ENCODE peak calls at places on chromosomes 12 and 14, in nine cellular contexts. V, Z, W, G, F, M, P, N and U are unnamed samples.

GRCh38 chr14:99038401-99038800 is 233.6 kb downstream of the BCL11B start:
- DNase-seq in P (no peak), Z (no peak), G (no peak), W (no peak), M (no peak), N (no peak), F (no peak), V (no peak), U (no peak)

GRCh38 chr14:102893452-102893851 is 29.0 kb upstream of the AMN start:
- DNase-seq in F (no peak), P (no peak), M (no peak), V (no peak), W (no peak), N (no peak), G (peak), Z (no peak), U (no peak)

GRCh38 chr12:304815-305214 is 42.2 kb upstream of the SLC6A13 start:
- DNase-seq in V (no peak), P (no peak), N (no peak), F (no peak), G (no peak), Z (no peak), M (no peak), W (no peak), U (no peak)

GRCh38 chr12:64806593-64806992 is 17.9 kb upstream of the TBC1D30 start:
- DNase-seq in P (no peak), G (peak), Z (no peak), F (no peak), N (no peak), M (no peak), V (no peak), W (no peak), U (no peak)

GRCh38 chr14:104676694-104677505 is 12.5 kb upstream of the INF2 start:
- DNase-seq in P (no peak), V (peak), N (peak), W (peak), Z (no peak), G (peak), M (no peak), F (no peak), U (no peak)

GRCh38 chr12:104291867-104292524 is 11.5 kb upstream of the EID3 start:
- DNase-seq in Z (no peak), P (no peak), M (no peak), N (no peak), V (no peak), F (no peak), G (no peak), W (no peak), U (no peak)

GRCh38 chr12:117733292-117733805 is 235.4 kb downstream of the KSR2 start:
- DNase-seq in V (no peak), Z (no peak), F (no peak), G (no peak), M (no peak), P (no peak), W (no peak), N (no peak), U (no peak)

GRCh38 chr12:30974746-30975500 is 48.4 kb downstream of the TSPAN11 start:
- DNase-seq in Z (no peak), N (no peak), M (no peak), F (no peak), V (no peak), W (no peak), G (no peak), P (no peak), U (no peak)

GRCh38 chr14:103999795-104000440 is 57.6 kb upstream of the RD3L start:
- DNase-seq in V (no peak), W (no peak), M (no peak), P (no peak), F (no peak), N (no peak), G (no peak), Z (no peak), U (no peak)

GRCh38 chr12:109879332-109880048 is 851 bp downstream of the GLTP start:
- DNase-seq in M (no peak), F (peak), N (no peak), W (no peak), Z (no peak), G (peak), P (no peak), V (no peak), U (no peak)

GRCh38 chr12:30701056-30701455 is 5.4 kb upstream of the IPO8 start:
- DNase-seq in W (no peak), Z (no peak), G (no peak), F (no peak), V (no peak), N (no peak), M (no peak), P (no peak), U (no peak)

GRCh38 chr14:101124860-101125259 is 221.3 kb upstream of the RTL1 start:
- DNase-seq in V (no peak), F (no peak), M (no peak), W (no peak), G (no peak), P (no peak), N (peak), Z (no peak), U (no peak)

GRCh38 chr12:116892741-116893140 is 11.5 kb upstream of the HRK start:
- DNase-seq in G (no peak), M (no peak), F (no peak), P (no peak), Z (no peak), W (no peak), V (no peak), N (no peak), U (no peak)

GRCh38 chr12:54287316-54288157 is 7.0 kb downstream of the HNRNPA1 start:
- DNase-seq in G (no peak), M (no peak), N (no peak), Z (no peak), W (no peak), V (peak), P (no peak), F (no peak), U (no peak)

GRCh38 chr12:14962797-14963196 is 1.4 kb upstream of the ARHGDIB start:
- DNase-seq in G (no peak), Z (no peak), P (no peak), W (no peak), F (no peak), V (no peak), M (no peak), N (no peak), U (no peak)

GRCh38 chr14:34081576-34082136 is 130.8 kb upstream of the EGLN3 start:
- DNase-seq in Z (no peak), W (no peak), V (no peak), P (no peak), F (no peak), N (no peak), G (peak), M (peak), U (no peak)

GRCh38 chr12:18323159-18323558 is 61.8 kb downstream of the PIK3C2G start:
- DNase-seq in N (no peak), W (no peak), G (peak), M (no peak), V (no peak), Z (no peak), F (no peak), P (no peak), U (no peak)

GRCh38 chr12:64893961-64894360 is 69.5 kb downstream of the TBC1D30 start:
- DNase-seq in N (no peak), M (no peak), W (no peak), Z (no peak), V (no peak), P (no peak), G (peak), F (no peak), U (no peak)

GRCh38 chr14:51535443-51536044 is 116.2 kb upstream of the FRMD6 start:
- DNase-seq in V (no peak), N (no peak), Z (no peak), G (no peak), W (no peak), P (no peak), F (no peak), M (no peak), U (no peak)

GRCh38 chr12:58801986-58802385 is 118.3 kb downstream of the LRIG3 start:
- DNase-seq in M (no peak), F (no peak), G (no peak), N (no peak), W (no peak), V (no peak), Z (no peak), P (no peak), U (no peak)

GRCh38 chr14:61927015-61927414 is 164.8 kb downstream of the SNAPC1 start:
- DNase-seq in W (no peak), N (no peak), M (no peak), G (peak), Z (no peak), F (no peak), P (no peak), V (no peak), U (no peak)

GRCh38 chr12:82225871-82226270 is 132.3 kb downstream of the CCDC59 start:
- DNase-seq in F (no peak), W (no peak), N (no peak), Z (no peak), P (no peak), M (no peak), V (no peak), G (no peak), U (no peak)

GRCh38 chr14:79802096-79802495 is 409.2 kb downstream of the DIO2 start:
- DNase-seq in P (no peak), F (no peak), N (no peak), V (no peak), M (no peak), Z (no peak), W (no peak), G (no peak), U (no peak)

GRCh38 chr14:100747021-100747586 is 20.4 kb downstream of the DLK1 start:
- DNase-seq in N (no peak), V (no peak), W (no peak), G (peak), P (no peak), M (peak), F (no peak), Z (no peak), U (no peak)

GRCh38 chr12:11649413-11650278 is at the start of gene ETV6:
- DNase-seq in N (peak), P (peak), Z (peak), F (peak), V (peak), G (peak), M (peak), W (peak), U (peak)

GRCh38 chr12:31813305-31813704 is 84.5 kb upstream of the AMN1 start:
- DNase-seq in M (no peak), W (no peak), Z (no peak), N (no peak), F (no peak), V (no peak), P (no peak), G (peak), U (no peak)

GRCh38 chr12:65171870-65172269 is 2.5 kb downstream of the LEMD3 start:
- DNase-seq in F (no peak), W (no peak), G (peak), Z (no peak), M (no peak), P (peak), V (no peak), N (no peak), U (peak)

GRCh38 chr14:36517242-36518030 is 2.6 kb downstream of the NKX2-1 start:
- DNase-seq in P (no peak), F (no peak), V (no peak), M (no peak), W (no peak), N (no peak), Z (no peak), G (no peak), U (no peak)

GRCh38 chr12:132571051-132571450 is 39.3 kb downstream of the LRCOL1 start:
- DNase-seq in M (no peak), P (no peak), F (no peak), G (no peak), W (no peak), V (no peak), N (no peak), Z (no peak), U (no peak)